ENCODE peak calls at places on chromosomes 7 and 10, in seven cellular contexts. One of them, this sample, is unnamed.

GRCh38 chr7:127943541-127944521 is 87.4 kb downstream of the LRRC4 start:
- DNase-seq in neuronal stem cell: no peak
- DNase-seq in trophoblast cell: no peak
- DNase-seq in IMR-90: peak
- DNase-seq in H9: no peak
- DNase-seq in H1: no peak
- DNase-seq in mesendoderm: no peak
- DNase-seq in this sample: no peak

GRCh38 chr7:112362796-112363195 is 87.5 kb upstream of the IFRD1 start:
- DNase-seq in mesendoderm: peak
- DNase-seq in IMR-90: no peak
- DNase-seq in trophoblast cell: peak
- DNase-seq in H9: no peak
- DNase-seq in neuronal stem cell: no peak
- DNase-seq in H1: no peak
- DNase-seq in this sample: no peak

GRCh38 chr7:5824297-5824610 is 42.8 kb upstream of the RNF216 start:
- DNase-seq in H1: no peak
- DNase-seq in neuronal stem cell: no peak
- DNase-seq in H9: no peak
- DNase-seq in mesendoderm: no peak
- DNase-seq in IMR-90: no peak
- DNase-seq in trophoblast cell: no peak
- DNase-seq in this sample: no peak

GRCh38 chr7:151008511-151009323 is 15.6 kb downstream of the ATG9B start:
- DNase-seq in mesendoderm: peak
- DNase-seq in H1: peak
- DNase-seq in trophoblast cell: peak
- DNase-seq in H9: peak
- DNase-seq in neuronal stem cell: no peak
- DNase-seq in IMR-90: no peak
- DNase-seq in this sample: no peak

GRCh38 chr7:99404235-99404976 is 4.0 kb downstream of the PDAP1 start:
- DNase-seq in H1: no peak
- DNase-seq in IMR-90: peak
- DNase-seq in trophoblast cell: peak
- DNase-seq in H9: no peak
- DNase-seq in neuronal stem cell: no peak
- DNase-seq in mesendoderm: no peak
- DNase-seq in this sample: peak

GRCh38 chr10:97503413-97503812 is 4.7 kb downstream of the UBTD1 start:
- DNase-seq in H9: no peak
- DNase-seq in mesendoderm: no peak
- DNase-seq in neuronal stem cell: no peak
- DNase-seq in IMR-90: no peak
- DNase-seq in trophoblast cell: no peak
- DNase-seq in H1: no peak
- DNase-seq in this sample: no peak

GRCh38 chr10:22761569-22762220 is 47.3 kb upstream of the PIP4K2A start:
- DNase-seq in trophoblast cell: no peak
- DNase-seq in H1: no peak
- DNase-seq in H9: no peak
- DNase-seq in neuronal stem cell: no peak
- DNase-seq in mesendoderm: no peak
- DNase-seq in IMR-90: peak
- DNase-seq in this sample: no peak

GRCh38 chr10:92523639-92524038 is 50.3 kb downstream of the IDE start:
- DNase-seq in H9: no peak
- DNase-seq in trophoblast cell: no peak
- DNase-seq in neuronal stem cell: no peak
- DNase-seq in mesendoderm: no peak
- DNase-seq in IMR-90: no peak
- DNase-seq in H1: no peak
- DNase-seq in this sample: no peak

GRCh38 chr10:59582779-59583178 is 126.9 kb downstream of the SLC16A9 start:
- DNase-seq in H9: no peak
- DNase-seq in mesendoderm: no peak
- DNase-seq in neuronal stem cell: no peak
- DNase-seq in trophoblast cell: no peak
- DNase-seq in H1: no peak
- DNase-seq in IMR-90: no peak
- DNase-seq in this sample: no peak

GRCh38 chr10:129933456-129934092 is 30.5 kb downstream of the EBF3 start:
- DNase-seq in mesendoderm: no peak
- DNase-seq in IMR-90: no peak
- DNase-seq in H9: no peak
- DNase-seq in trophoblast cell: no peak
- DNase-seq in H1: no peak
- DNase-seq in neuronal stem cell: no peak
- DNase-seq in this sample: no peak

GRCh38 chr7:38512704-38513103 is 118.5 kb downstream of the AMPH start:
- DNase-seq in H9: no peak
- DNase-seq in mesendoderm: peak
- DNase-seq in neuronal stem cell: no peak
- DNase-seq in H1: no peak
- DNase-seq in IMR-90: peak
- DNase-seq in trophoblast cell: no peak
- DNase-seq in this sample: no peak

GRCh38 chr10:88226027-88226690 is 357.0 kb downstream of the RNLS start:
- DNase-seq in neuronal stem cell: no peak
- DNase-seq in IMR-90: no peak
- DNase-seq in mesendoderm: no peak
- DNase-seq in H9: no peak
- DNase-seq in trophoblast cell: no peak
- DNase-seq in H1: no peak
- DNase-seq in this sample: no peak

GRCh38 chr7:150399861-150400778 is 21.0 kb downstream of the ZNF775 start:
- DNase-seq in IMR-90: peak
- DNase-seq in H1: no peak
- DNase-seq in mesendoderm: peak
- DNase-seq in neuronal stem cell: no peak
- DNase-seq in H9: peak
- DNase-seq in trophoblast cell: peak
- DNase-seq in this sample: peak

GRCh38 chr7:36228039-36228438 is 75.0 kb downstream of the EEPD1 start:
- DNase-seq in H9: no peak
- DNase-seq in IMR-90: no peak
- DNase-seq in mesendoderm: no peak
- DNase-seq in trophoblast cell: no peak
- DNase-seq in neuronal stem cell: no peak
- DNase-seq in H1: no peak
- DNase-seq in this sample: no peak

GRCh38 chr7:36231406-36231805 is 78.4 kb downstream of the EEPD1 start:
- DNase-seq in H9: no peak
- DNase-seq in neuronal stem cell: no peak
- DNase-seq in IMR-90: no peak
- DNase-seq in H1: no peak
- DNase-seq in mesendoderm: no peak
- DNase-seq in trophoblast cell: no peak
- DNase-seq in this sample: no peak

GRCh38 chr7:36232555-36232954 is 79.5 kb downstream of the EEPD1 start:
- DNase-seq in H1: no peak
- DNase-seq in H9: no peak
- DNase-seq in trophoblast cell: no peak
- DNase-seq in neuronal stem cell: no peak
- DNase-seq in mesendoderm: no peak
- DNase-seq in IMR-90: no peak
- DNase-seq in this sample: no peak

GRCh38 chr7:36236073-36236472 is 83.0 kb downstream of the EEPD1 start:
- DNase-seq in H1: peak
- DNase-seq in IMR-90: no peak
- DNase-seq in H9: peak
- DNase-seq in neuronal stem cell: no peak
- DNase-seq in trophoblast cell: no peak
- DNase-seq in mesendoderm: no peak
- DNase-seq in this sample: no peak

GRCh38 chr7:36232971-36233550 is 80.0 kb downstream of the EEPD1 start:
- DNase-seq in mesendoderm: no peak
- DNase-seq in H9: no peak
- DNase-seq in IMR-90: peak
- DNase-seq in neuronal stem cell: no peak
- DNase-seq in H1: no peak
- DNase-seq in trophoblast cell: peak
- DNase-seq in this sample: no peak
- H2BK120ac ChIP-seq in mesendoderm: no peak
- H2BK120ac ChIP-seq in H9: no peak
- H2BK120ac ChIP-seq in IMR-90: peak
- H2BK120ac ChIP-seq in neuronal stem cell: no peak
- H2BK120ac ChIP-seq in H1: no peak
- H2BK120ac ChIP-seq in trophoblast cell: no peak
- H2BK120ac ChIP-seq in this sample: no peak

GRCh38 chr7:121540138-121540537 is 144.0 kb upstream of the FAM3C start:
- DNase-seq in IMR-90: no peak
- DNase-seq in trophoblast cell: no peak
- DNase-seq in neuronal stem cell: no peak
- DNase-seq in H1: no peak
- DNase-seq in mesendoderm: no peak
- DNase-seq in H9: no peak
- DNase-seq in this sample: no peak

GRCh38 chr7:121544726-121545125 is 148.6 kb upstream of the FAM3C start:
- DNase-seq in neuronal stem cell: no peak
- DNase-seq in trophoblast cell: peak
- DNase-seq in mesendoderm: no peak
- DNase-seq in H9: no peak
- DNase-seq in IMR-90: peak
- DNase-seq in H1: no peak
- DNase-seq in this sample: peak

GRCh38 chr7:121544199-121544598 is 148.1 kb upstream of the FAM3C start:
- DNase-seq in IMR-90: no peak
- DNase-seq in neuronal stem cell: no peak
- DNase-seq in H1: no peak
- DNase-seq in H9: no peak
- DNase-seq in trophoblast cell: no peak
- DNase-seq in mesendoderm: no peak
- DNase-seq in this sample: no peak

GRCh38 chr7:121545418-121545817 is 149.3 kb upstream of the FAM3C start:
- DNase-seq in neuronal stem cell: no peak
- DNase-seq in mesendoderm: no peak
- DNase-seq in H9: no peak
- DNase-seq in IMR-90: no peak
- DNase-seq in trophoblast cell: peak
- DNase-seq in H1: no peak
- DNase-seq in this sample: no peak

DNA sequence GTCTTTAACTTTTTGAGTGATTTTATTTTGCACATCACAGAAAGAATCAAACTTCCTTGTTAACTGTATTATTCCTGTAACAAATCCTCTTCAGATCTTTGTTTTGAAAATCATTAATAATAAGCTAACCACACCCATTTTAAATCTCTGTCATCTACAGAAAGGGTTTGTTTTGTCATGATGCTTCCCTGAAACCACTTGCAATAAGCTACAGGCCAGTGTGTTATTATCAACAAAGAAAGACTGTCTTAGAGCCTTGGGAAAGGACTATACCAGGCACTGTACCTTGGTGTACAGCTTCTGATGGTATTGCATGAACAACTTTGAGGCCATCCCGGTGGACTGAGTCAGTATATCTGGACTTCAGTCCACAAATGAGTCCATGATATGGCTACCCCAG is 145.3 kb upstream of the FAM3C start:
- DNase-seq in IMR-90: no peak
- DNase-seq in trophoblast cell: no peak
- DNase-seq in H9: no peak
- DNase-seq in mesendoderm: no peak
- DNase-seq in neuronal stem cell: no peak
- DNase-seq in H1: no peak
- DNase-seq in this sample: no peak
- H2BK120ac ChIP-seq in IMR-90: no peak
- H2BK120ac ChIP-seq in trophoblast cell: no peak
- H2BK120ac ChIP-seq in H9: no peak
- H2BK120ac ChIP-seq in mesendoderm: no peak
- H2BK120ac ChIP-seq in neuronal stem cell: no peak
- H2BK120ac ChIP-seq in H1: no peak
- H2BK120ac ChIP-seq in this sample: no peak

GRCh38 chr7:12320241-12320640 is 83.4 kb downstream of the VWDE start:
- DNase-seq in H1: no peak
- DNase-seq in trophoblast cell: no peak
- DNase-seq in IMR-90: no peak
- DNase-seq in H9: no peak
- DNase-seq in mesendoderm: no peak
- DNase-seq in neuronal stem cell: no peak
- DNase-seq in this sample: no peak

GRCh38 chr7:12322903-12323300 is 80.8 kb downstream of the VWDE start:
- DNase-seq in IMR-90: no peak
- DNase-seq in mesendoderm: no peak
- DNase-seq in trophoblast cell: no peak
- DNase-seq in H9: no peak
- DNase-seq in neuronal stem cell: no peak
- DNase-seq in H1: no peak
- DNase-seq in this sample: no peak

GRCh38 chr7:12322287-12322902 is 81.3 kb downstream of the VWDE start:
- DNase-seq in H1: no peak
- DNase-seq in mesendoderm: peak
- DNase-seq in trophoblast cell: peak
- DNase-seq in IMR-90: peak
- DNase-seq in H9: no peak
- DNase-seq in neuronal stem cell: no peak
- DNase-seq in this sample: peak

GRCh38 chr7:12323415-12323814 is 80.2 kb downstream of the VWDE start:
- DNase-seq in H1: no peak
- DNase-seq in neuronal stem cell: no peak
- DNase-seq in mesendoderm: peak
- DNase-seq in H9: peak
- DNase-seq in trophoblast cell: no peak
- DNase-seq in IMR-90: no peak
- DNase-seq in this sample: no peak

DNA sequence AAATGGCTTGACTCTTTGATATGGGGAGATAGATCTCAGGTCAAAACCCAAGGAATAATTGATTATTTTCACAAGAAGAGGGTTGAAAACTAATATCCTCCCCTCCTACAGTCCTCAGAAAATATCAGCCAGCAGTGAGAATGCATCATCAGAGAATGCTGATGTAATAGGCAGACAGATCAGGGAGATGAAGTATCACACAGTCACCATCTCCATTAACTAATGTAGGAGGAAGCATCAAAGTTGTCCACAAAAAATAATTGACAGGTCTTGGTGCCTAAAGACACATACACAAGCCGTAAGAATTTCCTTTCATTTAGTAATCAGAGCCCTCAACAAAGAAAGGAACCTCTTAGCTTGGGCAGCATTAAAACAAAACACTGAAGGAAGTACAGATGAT is 82.4 kb downstream of the VWDE start:
- DNase-seq in H1: no peak
- DNase-seq in mesendoderm: peak
- DNase-seq in IMR-90: peak
- DNase-seq in trophoblast cell: no peak
- DNase-seq in H9: no peak
- DNase-seq in neuronal stem cell: no peak
- DNase-seq in this sample: no peak
- H2BK120ac ChIP-seq in H1: no peak
- H2BK120ac ChIP-seq in mesendoderm: no peak
- H2BK120ac ChIP-seq in IMR-90: no peak
- H2BK120ac ChIP-seq in trophoblast cell: no peak
- H2BK120ac ChIP-seq in H9: no peak
- H2BK120ac ChIP-seq in neuronal stem cell: no peak
- H2BK120ac ChIP-seq in this sample: no peak

GRCh38 chr10:24432478-24433416 is 223.8 kb downstream of the KIAA1217 start:
- DNase-seq in IMR-90: peak
- DNase-seq in mesendoderm: no peak
- DNase-seq in H1: no peak
- DNase-seq in neuronal stem cell: no peak
- DNase-seq in H9: no peak
- DNase-seq in trophoblast cell: peak
- DNase-seq in this sample: peak
- H2BK120ac ChIP-seq in IMR-90: no peak
- H2BK120ac ChIP-seq in mesendoderm: no peak
- H2BK120ac ChIP-seq in H1: no peak
- H2BK120ac ChIP-seq in neuronal stem cell: no peak
- H2BK120ac ChIP-seq in H9: no peak
- H2BK120ac ChIP-seq in trophoblast cell: no peak
- H2BK120ac ChIP-seq in this sample: no peak

This sample was measured in mesenchymal stem cell.